ENCODE peak calls at places on chromosomes 7 and 10, in eight cellular contexts. J, Z, H, D, B, Q, C and K are unnamed samples.
A peak's percentile ranks its signal among the peaks of the same experiment; 100 is the strongest.

GRCh38 chr10:124125305-124126116 is 32.1 kb upstream of the CHST15 start:
- DNase-seq in H (peak; percentile 18), J (no peak), D (no peak), B (no peak), Q (no peak), Z (no peak), C (no peak), K (no peak)

GRCh38 chr10:79561257-79561656 is 1.1 kb upstream of the SFTPA2 start:
- DNase-seq in Q (no peak), H (no peak), C (no peak), Z (no peak), B (no peak), D (no peak), J (no peak), K (no peak)

GRCh38 chr7:155951554-155952158 is 139.4 kb upstream of the SHH start:
- DNase-seq in J (peak; percentile 74), Q (no peak), H (no peak), C (no peak), Z (no peak), B (no peak), D (no peak), K (no peak)

GRCh38 chr10:126243976-126244375 is 144.3 kb downstream of the ADAM12 start:
- DNase-seq in B (no peak), Z (no peak), Q (no peak), C (no peak), H (peak; percentile 88), D (no peak), J (no peak), K (no peak)

GRCh38 chr7:98077762-98078161 is 28.9 kb upstream of the LMTK2 start:
- DNase-seq in Q (peak; percentile 23), Z (no peak), H (no peak), J (no peak), B (no peak), C (no peak), D (no peak), K (no peak)

GRCh38 chr10:118092209-118092608 is 45.5 kb upstream of the RAB11FIP2 start:
- DNase-seq in H (no peak), B (no peak), Q (no peak), Z (no peak), D (no peak), J (no peak), C (no peak), K (no peak)

GRCh38 chr10:96133135-96133534 is 3.0 kb downstream of the ZNF518A start:
- DNase-seq in C (no peak), Q (no peak), J (no peak), H (no peak), Z (no peak), B (no peak), D (no peak), K (no peak)

GRCh38 chr7:151839511-151839921 is 37.4 kb downstream of the PRKAG2 start:
- DNase-seq in B (no peak), D (no peak), Q (no peak), J (no peak), H (no peak), Z (no peak), C (no peak), K (no peak)

GRCh38 chr10:22475857-22476600 is 130.7 kb downstream of the SPAG6 start:
- DNase-seq in Z (no peak), B (no peak), D (no peak), H (no peak), C (no peak), J (no peak), Q (no peak), K (peak; percentile 55)

GRCh38 chr10:22712246-22712958 is 2.0 kb downstream of the PIP4K2A start:
- DNase-seq in B (no peak), H (peak; percentile 49), Z (no peak), D (no peak), C (no peak), J (no peak), Q (no peak), K (no peak)

GRCh38 chr10:89224697-89225443 is 17.8 kb upstream of the CH25H start:
- DNase-seq in Q (no peak), B (peak; percentile 36), Z (no peak), J (peak; percentile 41), H (no peak), C (no peak), D (no peak), K (peak; percentile 39)

GRCh38 chr7:79050592-79050991 is 402.9 kb downstream of the MAGI2 start:
- DNase-seq in Q (no peak), Z (no peak), H (peak; percentile 15), J (no peak), B (peak; percentile 14), D (no peak), C (no peak), K (no peak)

GRCh38 chr7:25995893-25996529 is 156.0 kb upstream of the NFE2L3 start:
- DNase-seq in B (no peak), Z (no peak), J (no peak), D (no peak), H (no peak), C (no peak), Q (no peak), K (no peak)

GRCh38 chr10:13614530-13615332 is 28.0 kb downstream of the PRPF18 start:
- DNase-seq in H (no peak), D (no peak), Q (no peak), B (no peak), C (no peak), J (no peak), Z (peak; percentile 53), K (no peak)

GRCh38 chr10:15237351-15237750 is 68.9 kb upstream of the NMT2 start:
- DNase-seq in Q (no peak), D (no peak), J (no peak), B (no peak), H (peak; percentile 77), Z (no peak), C (no peak), K (peak; percentile 74)